ENCODE peak calls at places on chromosomes 4 and X, in nine cellular contexts. K is hepatocyte, C is PC-3, T is SK-N-SH, Q is neural progenitor cell, J is GM23248, Y is HCT116, G is GM23338, W is MM.1S. N is an unnamed sample.

GRCh38 chr4:78517050-78517652 is 34.4 kb upstream of the ANXA3 start:
- DNase-seq in K (peak), C (peak), T (peak), Q (peak), J (peak), Y (no peak), G (peak), W (peak), N (peak)

GRCh38 chr4:184479516-184479950 is 5.2 kb upstream of the IRF2 start:
- DNase-seq in K (no peak), C (no peak), T (no peak), Q (no peak), J (peak), Y (no peak), G (no peak), W (no peak), N (no peak)

GRCh38 chrX:31420711-31421151 is 348.9 kb upstream of the FTHL17 start:
- DNase-seq in K (no peak), C (no peak), T (no peak), Q (no peak), J (peak), Y (no peak), G (no peak), W (no peak), N (no peak)

GRCh38 chr4:79213040-79213439 is 112.8 kb downstream of the NAA11 start:
- DNase-seq in K (no peak), C (no peak), T (no peak), Q (no peak), J (no peak), Y (no peak), G (no peak), W (no peak), N (no peak)

GRCh38 chr4:184385705-184386141 is 88.6 kb downstream of the IRF2 start:
- DNase-seq in K (peak), C (no peak), T (no peak), Q (no peak), J (no peak), Y (no peak), G (peak), W (peak), N (no peak)

GRCh38 chrX:70025464-70025863 is 24.3 kb downstream of the AWAT2 start:
- DNase-seq in K (no peak), C (no peak), T (no peak), Q (no peak), J (peak), Y (no peak), G (no peak), W (no peak), N (no peak)

GRCh38 chrX:17779434-17779833 is 42.1 kb downstream of the SCML1 start:
- DNase-seq in K (no peak), C (no peak), T (no peak), Q (no peak), J (no peak), Y (no peak), G (no peak), W (no peak), N (no peak)

GRCh38 chr4:94403735-94404134 is 48.0 kb upstream of the PDLIM5 start:
- DNase-seq in K (no peak), C (no peak), T (no peak), Q (no peak), J (no peak), Y (no peak), G (no peak), W (no peak), N (no peak)

GRCh38 chr4:2755821-2756690 is at the start of gene TNIP2:
- DNase-seq in K (peak), C (peak), T (peak), Q (peak), J (peak), Y (no peak), G (peak), W (peak), N (peak)

GRCh38 chr4:78606530-78607095 is 55.0 kb downstream of the ANXA3 start:
- DNase-seq in K (no peak), C (no peak), T (no peak), Q (no peak), J (no peak), Y (no peak), G (no peak), W (no peak), N (no peak)

GRCh38 chr4:24745172-24745895 is 50.0 kb upstream of the SOD3 start:
- DNase-seq in K (no peak), C (no peak), T (no peak), Q (no peak), J (no peak), Y (no peak), G (no peak), W (no peak), N (no peak)

GRCh38 chr4:11182586-11183357 is 245.9 kb downstream of the HS3ST1 start:
- DNase-seq in K (no peak), C (peak), T (no peak), Q (no peak), J (peak), Y (no peak), G (no peak), W (no peak), N (no peak)

GRCh38 chr4:142549726-142550463 is 296.2 kb downstream of the INPP4B start:
- DNase-seq in K (peak), C (peak), T (no peak), Q (no peak), J (peak), Y (peak), G (no peak), W (no peak), N (no peak)

GRCh38 chr4:107863416-107863815 is 38.7 kb downstream of the SGMS2 start:
- DNase-seq in K (no peak), C (no peak), T (no peak), Q (no peak), J (no peak), Y (no peak), G (no peak), W (no peak), N (no peak)

GRCh38 chr4:107866726-107867125 is 42.0 kb downstream of the SGMS2 start:
- DNase-seq in K (no peak), C (no peak), T (no peak), Q (no peak), J (peak), Y (no peak), G (no peak), W (no peak), N (no peak)

GRCh38 chr4:107858158-107858742 is 33.5 kb downstream of the SGMS2 start:
- DNase-seq in K (no peak), C (no peak), T (no peak), Q (no peak), J (no peak), Y (no peak), G (peak), W (no peak), N (no peak)

GRCh38 chr4:107862658-107863057 is 37.9 kb downstream of the SGMS2 start:
- DNase-seq in K (peak), C (peak), T (no peak), Q (no peak), J (peak), Y (peak), G (peak), W (no peak), N (no peak)

DNA sequence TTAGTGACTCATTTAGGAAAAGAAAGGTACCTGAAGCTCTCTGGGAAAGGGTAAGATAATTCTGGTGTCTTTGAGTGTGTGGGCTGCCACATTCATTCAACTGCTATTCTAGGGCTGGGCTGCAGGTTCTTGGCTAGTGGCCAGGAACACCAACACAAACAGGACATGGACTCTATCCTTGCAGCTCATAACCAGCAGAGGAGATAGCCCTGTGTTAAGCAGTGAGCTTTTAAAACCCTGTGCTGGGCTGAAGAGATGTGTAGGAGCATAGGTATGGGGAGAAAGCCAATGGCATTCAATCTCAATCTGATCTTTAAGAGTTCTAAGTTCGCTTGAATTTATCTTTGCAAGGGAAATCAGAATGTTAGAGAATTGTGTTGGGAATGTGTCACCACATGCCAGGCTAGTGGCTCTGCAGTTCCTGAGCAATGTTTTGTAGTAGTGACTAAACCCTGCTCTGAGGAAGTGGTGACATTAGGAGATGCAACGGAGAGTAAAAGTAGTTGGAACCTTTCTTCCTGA is 39.2 kb downstream of the SGMS2 start:
- DNase-seq in K (peak), C (peak), T (no peak), Q (no peak), J (peak), Y (peak), G (no peak), W (no peak), N (no peak)
- H3K4me2 ChIP-seq in K (no peak), C (peak), T (no peak), Q (no peak), J (peak), Y (peak), G (no peak), W (no peak), N (no peak)

DNA sequence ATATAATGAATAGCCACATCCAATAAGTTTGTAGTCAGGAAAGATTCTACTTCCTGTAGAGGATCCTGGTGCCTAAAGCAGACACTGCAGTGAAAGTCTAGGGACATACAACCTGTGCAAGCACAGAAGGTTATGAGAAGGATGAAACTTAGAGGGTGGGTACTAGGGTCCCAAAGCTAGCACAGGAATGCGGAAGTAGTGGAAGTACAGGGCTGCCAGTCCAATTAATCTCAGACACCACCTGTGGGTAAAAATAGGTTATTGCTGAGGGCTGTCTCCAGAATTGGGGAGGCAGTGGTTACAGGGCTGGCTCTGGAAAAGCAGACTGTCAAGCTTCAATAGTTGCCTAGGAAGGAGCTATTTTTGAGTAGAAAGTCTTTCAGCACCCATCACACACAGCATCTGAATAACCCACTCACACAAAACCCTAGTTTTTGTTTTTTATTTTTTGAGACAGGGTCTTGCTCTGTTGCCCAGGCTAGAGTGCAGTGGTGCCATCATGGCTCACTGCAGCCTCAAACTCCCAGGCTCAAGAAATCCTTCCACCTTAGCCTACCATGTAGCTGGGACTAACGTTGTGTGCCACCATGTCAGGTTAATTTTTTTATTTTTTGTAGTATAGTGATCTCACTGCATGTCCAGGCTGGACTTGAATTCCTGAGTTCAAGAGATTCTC is 50.8 kb upstream of the ELF2 start:
- DNase-seq in K (no peak), C (peak), T (no peak), Q (no peak), J (no peak), Y (peak), G (peak), W (peak), N (peak)
- TF ChIP-seq EZH2phosphoT487 in K (no peak), C (no peak), T (no peak), Q (no peak), J (no peak), Y (no peak), G (no peak), W (no peak), N (no peak)

GRCh38 chrX:32448945-32449344 is 762.4 kb downstream of the DMD start:
- DNase-seq in K (no peak), C (no peak), T (no peak), Q (no peak), J (no peak), Y (no peak), G (no peak), W (peak), N (peak)
- H3K4me3 ChIP-seq in K (no peak), C (peak), T (peak), Q (no peak), J (no peak), Y (no peak), G (no peak), W (no peak), N (peak)

GRCh38 chr4:185592845-185593488 is 57.7 kb upstream of the PDLIM3 start:
- DNase-seq in K (no peak), C (no peak), T (no peak), Q (no peak), J (no peak), Y (no peak), G (peak), W (peak), N (peak)

GRCh38 chr4:185590982-185591381 is 55.7 kb upstream of the PDLIM3 start:
- DNase-seq in K (no peak), C (no peak), T (no peak), Q (no peak), J (no peak), Y (no peak), G (no peak), W (no peak), N (no peak)

GRCh38 chr4:185592438-185592837 is 57.1 kb upstream of the PDLIM3 start:
- DNase-seq in K (no peak), C (no peak), T (no peak), Q (no peak), J (no peak), Y (no peak), G (no peak), W (no peak), N (no peak)

GRCh38 chr4:185589067-185589844 is 53.9 kb upstream of the PDLIM3 start:
- DNase-seq in K (no peak), C (no peak), T (no peak), Q (no peak), J (peak), Y (peak), G (no peak), W (no peak), N (no peak)

DNA sequence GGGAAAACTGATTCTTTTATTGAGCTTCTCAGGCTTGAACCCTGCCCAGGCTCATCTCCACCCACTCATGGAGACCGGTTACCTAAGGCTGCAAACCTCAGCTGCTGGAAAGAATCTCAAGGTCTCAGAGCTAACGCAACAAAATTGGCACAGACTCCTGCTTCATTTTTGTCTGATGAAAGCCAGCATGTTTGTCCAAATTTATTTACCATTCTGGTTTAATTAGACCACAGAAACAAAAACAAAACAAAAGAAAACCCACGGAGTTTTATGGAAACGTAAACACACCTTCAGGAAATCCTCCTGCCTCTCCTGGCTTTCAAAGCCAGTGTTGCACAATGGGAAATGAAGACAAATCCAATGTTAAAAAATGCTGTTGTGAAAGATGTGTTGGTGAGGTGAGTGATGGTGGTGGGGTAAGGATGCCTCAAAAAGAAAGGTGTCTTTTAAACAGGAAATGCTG is 56.4 kb upstream of the PDLIM3 start:
- DNase-seq in K (no peak), C (peak), T (no peak), Q (no peak), J (peak), Y (no peak), G (no peak), W (peak), N (no peak)
- H3K4me2 ChIP-seq in K (no peak), C (peak), T (no peak), Q (no peak), J (no peak), Y (no peak), G (no peak), W (peak), N (no peak)

DNA sequence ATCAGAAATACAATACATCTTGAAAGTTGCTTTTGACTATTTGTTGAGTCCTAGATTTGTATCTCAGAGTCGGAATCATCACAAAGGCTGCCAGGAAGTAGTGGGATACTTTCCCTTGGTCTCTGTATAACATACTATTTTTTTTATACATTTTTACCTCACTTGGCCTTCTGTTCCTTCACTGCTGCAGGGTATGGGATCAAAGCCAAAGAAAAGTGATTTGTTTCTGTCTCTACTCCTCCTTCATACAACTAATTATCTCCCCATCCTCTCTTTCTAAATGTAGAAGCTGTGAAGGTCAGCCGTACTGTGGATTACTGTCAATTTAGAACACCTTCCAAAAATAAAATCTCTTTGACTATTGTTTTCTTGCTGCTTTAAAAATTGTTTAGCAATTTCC is 24.9 kb downstream of the PALLD start:
- DNase-seq in K (no peak), C (no peak), T (no peak), Q (no peak), J (no peak), Y (no peak), G (no peak), W (no peak), N (no peak)
- TF ChIP-seq EZH2phosphoT487 in K (no peak), C (no peak), T (no peak), Q (no peak), J (no peak), Y (no peak), G (no peak), W (no peak), N (no peak)

GRCh38 chrX:100677616-100678181 is 33.7 kb downstream of the SRPX2 start:
- DNase-seq in K (no peak), C (no peak), T (no peak), Q (no peak), J (peak), Y (no peak), G (no peak), W (no peak), N (no peak)

GRCh38 chrX:100673397-100673953 is 29.5 kb downstream of the SRPX2 start:
- DNase-seq in K (no peak), C (peak), T (no peak), Q (no peak), J (peak), Y (no peak), G (no peak), W (no peak), N (no peak)

DNA sequence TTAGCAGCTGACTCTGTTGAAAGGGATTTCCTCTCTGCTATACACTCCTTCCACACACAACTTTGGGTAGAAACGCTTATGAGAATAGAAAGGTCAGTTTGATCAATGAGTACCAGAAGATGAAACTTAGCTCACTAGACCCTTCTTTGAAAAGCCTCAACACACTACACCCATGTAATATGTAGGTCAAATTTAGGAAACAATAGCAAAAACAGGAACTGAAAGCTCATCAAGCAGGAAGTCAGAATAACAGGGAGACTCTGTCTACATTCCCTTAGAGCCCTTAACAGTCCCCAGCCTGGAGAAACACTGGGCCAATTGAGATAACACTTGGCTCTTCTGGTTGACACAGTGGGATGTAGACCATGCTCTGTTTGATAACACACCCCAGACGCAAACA is 30.7 kb downstream of the SRPX2 start:
- DNase-seq in K (no peak), C (no peak), T (no peak), Q (no peak), J (no peak), Y (no peak), G (no peak), W (no peak), N (peak)
- H3K4me3 ChIP-seq in K (no peak), C (no peak), T (no peak), Q (no peak), J (no peak), Y (no peak), G (no peak), W (no peak), N (no peak)

GRCh38 chrX:47574609-47575325 is 7.5 kb upstream of the TIMP1 start:
- DNase-seq in K (no peak), C (no peak), T (no peak), Q (no peak), J (no peak), Y (no peak), G (peak), W (no peak), N (no peak)
- H3K4me2 ChIP-seq in K (peak), C (no peak), T (no peak), Q (peak), J (no peak), Y (no peak), G (peak), W (no peak), N (no peak)

GRCh38 chr4:32562010-32562409 is 1841.8 kb downstream of the PCDH7 start:
- DNase-seq in K (no peak), C (no peak), T (no peak), Q (no peak), J (no peak), Y (no peak), G (no peak), W (no peak), N (no peak)

DNA sequence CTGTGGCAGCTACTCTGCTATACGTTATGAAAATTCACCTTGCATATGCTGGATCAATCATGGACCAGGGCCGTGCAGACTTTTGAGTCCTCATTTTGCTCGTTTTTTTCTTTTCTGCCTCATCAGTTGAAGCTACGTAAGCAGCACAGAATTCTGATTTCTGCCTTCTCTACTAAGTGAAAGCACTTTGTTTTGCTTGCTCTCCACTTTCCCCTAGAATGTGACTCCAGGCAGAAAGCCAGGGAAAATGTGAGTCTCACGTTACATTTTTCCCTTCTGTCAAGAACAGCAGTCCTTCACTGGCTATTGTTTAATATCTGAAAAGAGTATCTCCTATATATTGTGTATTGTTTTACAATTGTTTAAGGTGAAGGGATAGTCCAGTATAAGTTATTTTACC is 1840.1 kb downstream of the PCDH7 start:
- DNase-seq in K (peak), C (peak), T (no peak), Q (no peak), J (peak), Y (no peak), G (peak), W (no peak), N (no peak)
- TF ChIP-seq EZH2phosphoT487 in K (no peak), C (no peak), T (no peak), Q (no peak), J (no peak), Y (no peak), G (no peak), W (no peak), N (no peak)